ENCODE peak calls at places on chromosomes 7 and 10, in ten cellular contexts. P, R, F, C, T, X, N, Q, E and Z are unnamed samples.
A peak's percentile ranks its signal among the peaks of the same experiment; 100 is the strongest.

GRCh38 chr10:100863433-100863832 is 49.3 kb upstream of the SLF2 start:
- DNase-seq in C (no peak), F (no peak), Q (no peak), T (no peak), P (no peak), R (no peak), N (no peak), X (no peak), E (no peak), Z (no peak)

GRCh38 chr7:28587211-28587610 is 174.9 kb downstream of the CREB5 start:
- DNase-seq in C (no peak), T (no peak), Q (no peak), N (peak; percentile 79), E (no peak), F (no peak), X (no peak), R (no peak), P (no peak), Z (no peak)

GRCh38 chr7:135697276-135698049 is 30.5 kb downstream of the SLC13A4 start:
- DNase-seq in R (no peak), P (no peak), Q (no peak), F (no peak), E (no peak), X (no peak), N (no peak), C (no peak), T (no peak), Z (no peak)

GRCh38 chr7:90749774-90750173 is 153.7 kb downstream of the CDK14 start:
- DNase-seq in E (no peak), T (no peak), X (no peak), Q (no peak), R (no peak), P (no peak), F (no peak), C (no peak), N (peak; percentile 36), Z (no peak)

GRCh38 chr10:13420532-13421307 is 72.6 kb upstream of the SEPHS1 start:
- DNase-seq in T (no peak), X (no peak), N (no peak), Q (no peak), C (no peak), P (no peak), R (no peak), E (no peak), F (no peak), Z (no peak)

GRCh38 chr10:89032141-89032814 is 41.7 kb downstream of the FAS start:
- DNase-seq in P (no peak), T (peak; percentile 59), E (peak; percentile 4), F (no peak), R (no peak), N (peak; percentile 90), C (no peak), Q (peak; percentile 76), X (peak; percentile 72), Z (no peak)

GRCh38 chr10:34808336-34808735 is 6.8 kb downstream of the PARD3 start:
- DNase-seq in X (no peak), R (no peak), Q (no peak), N (no peak), P (no peak), T (no peak), E (no peak), C (no peak), F (no peak), Z (no peak)

GRCh38 chr7:108109216-108109908 is 20.8 kb downstream of the LAMB4 start:
- DNase-seq in Q (no peak), C (peak; percentile 16), E (no peak), F (no peak), T (no peak), X (no peak), R (no peak), N (peak; percentile 28), P (no peak), Z (no peak)

GRCh38 chr10:12978885-12979284 is 22.6 kb downstream of the CCDC3 start:
- DNase-seq in C (no peak), N (no peak), F (no peak), P (no peak), T (no peak), Q (no peak), R (no peak), X (no peak), E (no peak), Z (no peak)

DNA sequence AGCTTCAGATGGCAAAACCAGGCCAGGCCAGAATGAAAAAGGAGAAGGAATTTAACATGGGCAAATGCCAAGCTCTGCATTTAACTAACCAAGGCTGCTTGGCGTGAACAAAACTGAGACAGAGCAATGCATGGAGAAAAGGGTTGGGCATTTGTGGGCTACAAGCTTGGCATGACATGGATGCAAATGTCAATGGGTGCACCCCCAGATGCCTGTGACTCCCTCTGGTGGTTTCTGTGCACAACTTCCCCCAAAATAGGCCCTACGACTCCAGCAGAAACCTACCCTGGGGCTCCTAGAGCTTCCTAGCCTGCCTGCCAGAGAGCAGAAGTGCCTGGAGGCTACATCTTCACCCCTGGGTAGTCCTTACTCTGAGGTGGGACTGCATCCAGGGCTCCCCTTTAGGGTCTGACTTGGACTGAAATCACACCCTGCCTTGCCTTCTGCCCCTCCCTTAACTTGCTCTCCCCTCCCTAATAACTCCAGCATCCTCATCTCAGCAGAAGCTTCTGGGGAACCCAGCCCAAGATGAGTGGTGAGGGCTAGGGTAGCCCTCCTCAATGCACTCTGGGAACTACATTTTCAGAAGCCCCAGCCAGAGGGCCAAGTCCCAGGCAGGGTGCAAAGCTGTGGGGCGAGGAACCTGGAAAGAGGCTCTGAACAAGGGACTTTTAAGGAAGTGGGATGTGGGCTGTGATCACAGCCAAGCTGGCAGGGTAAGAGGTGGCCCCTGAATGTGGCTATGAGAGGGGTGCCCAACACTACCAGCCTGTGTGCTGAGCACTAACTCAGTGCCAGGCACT is 11.3 kb downstream of the GPRIN2 start:
- DNase-seq in C (peak; percentile 18), T (no peak), E (peak; percentile 50), N (no peak), F (no peak), R (no peak), Q (peak; percentile 48), P (peak; percentile 38), X (no peak), Z (no peak)
- TF ChIP-seq CTCF in C (no peak), T (peak; percentile 43), E (peak; percentile 73), N (peak; percentile 46), F (no peak), R (peak; percentile 39), Q (peak; percentile 28), P (no peak), X (peak; percentile 47), Z (peak; percentile 45)

GRCh38 chr7:134444961-134445315 is 14.0 kb downstream of the AKR1B1 start:
- DNase-seq in X (no peak), P (no peak), T (no peak), R (no peak), N (no peak), C (no peak), E (no peak), F (no peak), Q (no peak), Z (no peak)

GRCh38 chr7:134443396-134444070 is 15.4 kb downstream of the AKR1B1 start:
- DNase-seq in E (peak; percentile 23), Q (no peak), X (no peak), T (no peak), R (no peak), C (no peak), N (no peak), P (no peak), F (no peak), Z (no peak)

GRCh38 chr7:134442441-134443220 is 16.3 kb downstream of the AKR1B1 start:
- DNase-seq in T (no peak), R (no peak), C (no peak), Q (no peak), X (no peak), E (no peak), P (no peak), N (no peak), F (no peak), Z (no peak)

GRCh38 chr7:134446446-134446845 is 12.5 kb downstream of the AKR1B1 start:
- DNase-seq in F (no peak), X (no peak), C (no peak), Q (no peak), R (no peak), T (no peak), E (no peak), P (no peak), N (no peak), Z (no peak)

DNA sequence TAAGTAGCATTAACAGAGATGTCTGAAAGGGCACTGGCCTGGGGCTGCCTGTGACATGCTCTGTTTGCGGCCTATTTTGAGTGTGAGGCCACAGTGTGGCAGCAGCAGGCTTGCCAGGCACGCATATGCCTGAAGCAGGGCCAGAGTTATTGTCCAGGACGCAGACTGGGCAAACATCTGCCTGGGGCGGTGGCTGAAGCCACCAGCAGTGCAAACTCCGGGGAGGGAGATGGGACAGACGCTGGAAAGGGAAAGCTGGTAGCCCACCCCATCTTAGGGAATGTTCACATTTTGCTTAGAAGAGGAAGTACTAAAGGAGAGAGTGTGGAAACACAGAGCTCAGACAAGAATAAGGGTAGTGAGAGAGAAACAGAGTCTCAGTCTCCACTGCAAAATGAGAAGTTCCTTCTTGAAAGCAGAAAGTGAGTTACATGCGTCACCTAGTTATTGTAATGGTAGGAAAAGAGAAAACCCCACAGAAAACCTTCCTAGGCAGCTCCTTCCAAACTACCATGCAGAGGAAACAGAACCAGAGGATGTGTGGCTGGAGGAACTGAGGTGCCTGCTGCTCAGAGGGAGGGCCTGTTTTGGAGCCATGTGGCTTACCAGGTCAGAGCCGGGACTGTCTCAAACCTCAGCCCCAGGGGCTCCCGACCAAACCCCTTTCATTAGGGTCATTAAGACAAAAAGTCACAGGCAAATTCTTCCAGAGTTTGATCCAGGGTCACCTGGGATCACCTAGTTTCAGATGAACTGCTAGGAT is 14.5 kb downstream of the AKR1B1 start:
- DNase-seq in R (no peak), C (no peak), P (peak; percentile 76), X (no peak), N (no peak), T (no peak), F (no peak), E (no peak), Q (no peak), Z (no peak)
- TF ChIP-seq CTCF in R (no peak), C (no peak), P (peak; percentile 43), X (no peak), N (no peak), T (no peak), F (no peak), E (peak; percentile 52), Q (no peak), Z (no peak)

DNA sequence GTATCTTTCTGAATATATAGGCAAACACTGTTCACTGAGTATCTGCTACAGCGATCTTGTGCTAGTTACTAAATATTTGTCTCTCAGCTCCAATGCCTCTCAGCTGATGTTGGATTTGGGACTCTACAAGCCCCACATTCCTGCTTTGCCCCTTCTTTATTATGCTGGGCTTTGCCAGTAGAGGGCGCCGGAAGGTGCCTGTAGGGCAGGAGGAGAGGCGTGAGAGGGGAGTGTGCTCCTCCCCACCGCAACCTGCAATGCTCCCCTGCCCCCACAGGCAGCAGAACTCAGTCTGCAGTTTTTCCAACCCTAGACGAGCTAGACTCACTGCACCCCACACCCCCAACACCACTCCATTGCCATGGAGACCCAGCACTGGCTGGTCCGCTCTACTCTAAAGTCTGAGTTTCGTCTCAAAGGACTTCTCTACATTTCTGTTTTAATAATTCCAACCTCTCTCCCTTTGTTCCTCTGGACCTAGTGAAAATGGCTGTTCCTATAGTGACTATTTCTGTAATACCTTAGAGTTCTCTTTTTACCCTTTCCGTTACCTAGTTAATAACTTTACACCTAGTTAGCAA is 337.6 kb downstream of the CCSER2 start:
- DNase-seq in N (no peak), E (peak; percentile 71), C (peak; percentile 11), P (no peak), F (no peak), R (no peak), Q (peak; percentile 85), T (no peak), X (no peak), Z (peak; percentile 30)
- TF ChIP-seq CTCF in N (peak; percentile 3), E (peak; percentile 85), C (peak; percentile 39), P (no peak), F (no peak), R (peak; percentile 52), Q (peak; percentile 59), T (no peak), X (no peak), Z (peak; percentile 62)

GRCh38 chr10:122468923-122469781 is 7.8 kb downstream of the HTRA1 start:
- DNase-seq in F (no peak), C (no peak), R (no peak), N (peak; percentile 100), Q (no peak), E (no peak), X (peak; percentile 48), T (peak; percentile 97), P (no peak), Z (no peak)
- TF ChIP-seq CTCF in F (no peak), C (no peak), R (no peak), N (no peak), Q (no peak), E (no peak), X (no peak), T (no peak), P (no peak), Z (no peak)